ENCODE peak calls at places on chromosome 20, in four cellular contexts. One of them, this sample, is unnamed.

GRCh38 chr20:53736757-53737403 is 143.2 kb upstream of the ZNF217 start:
- DNase-seq in nephron progenitor cell: no peak
- DNase-seq in left ventricle myocardium inferior: no peak
- DNase-seq in choroid plexus epithelial cell: peak; percentile 81
- DNase-seq in this sample: no peak

GRCh38 chr20:10790013-10790412 is 116.2 kb upstream of the JAG1 start:
- DNase-seq in choroid plexus epithelial cell: no peak
- DNase-seq in nephron progenitor cell: no peak
- DNase-seq in left ventricle myocardium inferior: no peak
- DNase-seq in this sample: no peak

GRCh38 chr20:21511850-21512633 is 1.8 kb downstream of the NKX2-2 start:
- DNase-seq in nephron progenitor cell: no peak
- DNase-seq in left ventricle myocardium inferior: no peak
- DNase-seq in choroid plexus epithelial cell: no peak
- DNase-seq in this sample: no peak

GRCh38 chr20:50980071-50980681 is 21.6 kb downstream of the MOCS3 start:
- DNase-seq in left ventricle myocardium inferior: no peak
- DNase-seq in nephron progenitor cell: no peak
- DNase-seq in choroid plexus epithelial cell: peak; percentile 99
- DNase-seq in this sample: no peak

GRCh38 chr20:58169441-58169840 is 59.0 kb downstream of the ANKRD60 start:
- DNase-seq in left ventricle myocardium inferior: no peak
- DNase-seq in nephron progenitor cell: no peak
- DNase-seq in choroid plexus epithelial cell: peak; percentile 70
- DNase-seq in this sample: no peak

GRCh38 chr20:48986899-48987298 is 59.2 kb upstream of the CSE1L start:
- DNase-seq in choroid plexus epithelial cell: peak; percentile 12
- DNase-seq in left ventricle myocardium inferior: no peak
- DNase-seq in nephron progenitor cell: no peak
- DNase-seq in this sample: no peak

GRCh38 chr20:50510706-50511401 is 671 bp downstream of the PTPN1 start:
- DNase-seq in choroid plexus epithelial cell: no peak
- DNase-seq in left ventricle myocardium inferior: peak; percentile 25
- DNase-seq in nephron progenitor cell: peak; percentile 64
- DNase-seq in this sample: no peak

GRCh38 chr20:329851-330232 is 4.5 kb downstream of the SOX12 start:
- DNase-seq in choroid plexus epithelial cell: no peak
- DNase-seq in nephron progenitor cell: no peak
- DNase-seq in left ventricle myocardium inferior: no peak
- DNase-seq in this sample: no peak

GRCh38 chr20:3180319-3180718 is 7.0 kb upstream of the LZTS3 start:
- DNase-seq in nephron progenitor cell: no peak
- DNase-seq in choroid plexus epithelial cell: no peak
- DNase-seq in left ventricle myocardium inferior: no peak
- DNase-seq in this sample: no peak

GRCh38 chr20:32790751-32791057 is 28.5 kb downstream of the DNMT3B start:
- DNase-seq in nephron progenitor cell: no peak
- DNase-seq in left ventricle myocardium inferior: no peak
- DNase-seq in choroid plexus epithelial cell: no peak
- DNase-seq in this sample: no peak

GRCh38 chr20:38685853-38686473 is 38.3 kb upstream of the SLC32A1 start:
- DNase-seq in choroid plexus epithelial cell: peak; percentile 66
- DNase-seq in left ventricle myocardium inferior: peak; percentile 27
- DNase-seq in nephron progenitor cell: peak; percentile 91
- DNase-seq in this sample: peak; percentile 70

GRCh38 chr20:38730167-38730988 is 6.1 kb downstream of the SLC32A1 start:
- DNase-seq in choroid plexus epithelial cell: no peak
- DNase-seq in nephron progenitor cell: no peak
- DNase-seq in left ventricle myocardium inferior: no peak
- DNase-seq in this sample: no peak

DNA sequence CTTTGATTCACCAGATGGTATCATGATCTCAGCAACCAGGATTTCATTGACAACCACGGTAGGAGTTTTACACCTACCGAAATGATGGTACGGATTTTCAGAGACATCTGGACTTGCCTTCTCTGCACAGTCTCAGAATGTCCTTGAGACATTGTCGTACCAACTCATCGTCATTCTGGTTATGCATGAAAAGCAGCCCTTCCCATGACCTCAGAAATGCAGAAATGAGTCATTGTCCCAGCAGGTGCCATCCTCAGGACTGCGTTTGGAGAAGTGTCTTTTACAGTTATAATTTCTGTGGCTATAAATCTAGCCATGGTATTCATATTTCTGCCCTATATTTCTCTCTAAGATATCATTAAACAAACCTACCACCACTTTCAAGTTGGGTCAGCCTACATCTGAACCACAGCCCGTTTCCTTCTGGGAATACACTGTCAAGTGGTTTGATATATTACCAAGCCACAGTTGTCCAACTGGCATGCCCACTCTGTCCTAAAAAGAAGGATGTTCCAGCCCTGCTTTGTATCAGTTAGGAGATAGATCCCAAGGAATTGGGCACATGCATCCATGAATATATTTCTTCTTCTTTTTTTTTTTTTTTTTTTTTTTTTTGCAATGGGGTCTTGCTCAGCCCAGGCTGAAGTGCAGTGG is 7.5 kb upstream of the BFSP1 start:
- DNase-seq in nephron progenitor cell: no peak
- DNase-seq in left ventricle myocardium inferior: no peak
- DNase-seq in choroid plexus epithelial cell: peak; percentile 29
- DNase-seq in this sample: no peak
- TF ChIP-seq CTCF in nephron progenitor cell: no peak
- TF ChIP-seq CTCF in left ventricle myocardium inferior: no peak
- TF ChIP-seq CTCF in choroid plexus epithelial cell: no peak
- TF ChIP-seq CTCF in this sample: no peak

DNA sequence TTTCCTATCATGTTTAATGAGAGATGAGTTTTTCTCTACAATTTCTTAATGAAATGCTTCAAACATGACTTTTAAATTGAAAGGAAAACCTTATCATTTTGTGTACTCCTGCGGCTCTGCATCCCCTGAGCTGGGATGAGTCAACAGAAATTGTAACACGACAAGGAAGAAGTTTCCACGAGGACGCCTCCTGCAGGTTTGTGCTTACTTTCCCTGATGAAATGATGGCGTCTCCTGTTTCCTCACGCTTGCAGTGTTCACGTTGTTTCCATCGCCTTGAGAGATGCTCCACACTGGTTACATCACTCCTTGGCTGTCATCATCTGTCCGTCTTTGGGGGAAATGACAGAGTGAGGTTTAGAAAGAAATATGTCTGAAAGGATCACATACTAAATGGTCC is 233.7 kb upstream of the ZFP64 start:
- DNase-seq in choroid plexus epithelial cell: peak; percentile 32
- DNase-seq in left ventricle myocardium inferior: no peak
- DNase-seq in nephron progenitor cell: no peak
- DNase-seq in this sample: no peak
- TF ChIP-seq CTCF in choroid plexus epithelial cell: peak; percentile 7
- TF ChIP-seq CTCF in left ventricle myocardium inferior: no peak
- TF ChIP-seq CTCF in nephron progenitor cell: no peak
- TF ChIP-seq CTCF in this sample: no peak

DNA sequence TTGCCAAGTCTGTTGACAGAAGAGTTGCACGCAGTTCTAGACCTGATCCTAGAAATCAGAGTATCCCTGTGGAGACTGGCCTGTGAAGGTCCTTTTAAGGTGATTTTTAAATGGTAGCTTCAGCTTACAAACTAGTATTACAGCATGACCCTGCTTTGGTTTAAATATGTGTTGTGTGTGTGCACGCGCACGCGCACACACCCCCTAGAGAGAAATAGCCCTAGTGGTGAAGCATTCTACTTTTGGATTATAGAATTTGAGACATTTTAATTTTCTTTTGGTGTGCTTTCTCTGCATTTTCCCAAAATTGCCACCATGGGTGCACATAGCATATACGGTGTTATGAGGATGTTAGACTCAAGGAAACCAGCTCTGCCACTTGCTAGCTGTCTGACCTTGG is 19.4 kb downstream of the RIMS4 start:
- DNase-seq in left ventricle myocardium inferior: no peak
- DNase-seq in choroid plexus epithelial cell: no peak
- DNase-seq in nephron progenitor cell: no peak
- DNase-seq in this sample: no peak
- TF ChIP-seq CTCF in left ventricle myocardium inferior: no peak
- TF ChIP-seq CTCF in choroid plexus epithelial cell: no peak
- TF ChIP-seq CTCF in nephron progenitor cell: no peak
- TF ChIP-seq CTCF in this sample: no peak

GRCh38 chr20:56688106-56688505 is 59.0 kb downstream of the TFAP2C start:
- DNase-seq in choroid plexus epithelial cell: no peak
- DNase-seq in left ventricle myocardium inferior: no peak
- DNase-seq in nephron progenitor cell: no peak
- DNase-seq in this sample: no peak

GRCh38 chr20:56690531-56691175 is 61.5 kb downstream of the TFAP2C start:
- DNase-seq in nephron progenitor cell: no peak
- DNase-seq in choroid plexus epithelial cell: no peak
- DNase-seq in left ventricle myocardium inferior: no peak
- DNase-seq in this sample: no peak

GRCh38 chr20:56691325-56691990 is 62.4 kb downstream of the TFAP2C start:
- DNase-seq in left ventricle myocardium inferior: no peak
- DNase-seq in choroid plexus epithelial cell: no peak
- DNase-seq in nephron progenitor cell: no peak
- DNase-seq in this sample: no peak

GRCh38 chr20:56689852-56690485 is 60.9 kb downstream of the TFAP2C start:
- DNase-seq in choroid plexus epithelial cell: peak; percentile 33
- DNase-seq in nephron progenitor cell: no peak
- DNase-seq in left ventricle myocardium inferior: no peak
- DNase-seq in this sample: no peak

GRCh38 chr20:56689318-56689717 is 60.2 kb downstream of the TFAP2C start:
- DNase-seq in choroid plexus epithelial cell: peak; percentile 47
- DNase-seq in left ventricle myocardium inferior: no peak
- DNase-seq in nephron progenitor cell: peak; percentile 13
- DNase-seq in this sample: no peak
- TF ChIP-seq CTCF in choroid plexus epithelial cell: no peak
- TF ChIP-seq CTCF in left ventricle myocardium inferior: no peak
- TF ChIP-seq CTCF in nephron progenitor cell: no peak
- TF ChIP-seq CTCF in this sample: no peak

DNA sequence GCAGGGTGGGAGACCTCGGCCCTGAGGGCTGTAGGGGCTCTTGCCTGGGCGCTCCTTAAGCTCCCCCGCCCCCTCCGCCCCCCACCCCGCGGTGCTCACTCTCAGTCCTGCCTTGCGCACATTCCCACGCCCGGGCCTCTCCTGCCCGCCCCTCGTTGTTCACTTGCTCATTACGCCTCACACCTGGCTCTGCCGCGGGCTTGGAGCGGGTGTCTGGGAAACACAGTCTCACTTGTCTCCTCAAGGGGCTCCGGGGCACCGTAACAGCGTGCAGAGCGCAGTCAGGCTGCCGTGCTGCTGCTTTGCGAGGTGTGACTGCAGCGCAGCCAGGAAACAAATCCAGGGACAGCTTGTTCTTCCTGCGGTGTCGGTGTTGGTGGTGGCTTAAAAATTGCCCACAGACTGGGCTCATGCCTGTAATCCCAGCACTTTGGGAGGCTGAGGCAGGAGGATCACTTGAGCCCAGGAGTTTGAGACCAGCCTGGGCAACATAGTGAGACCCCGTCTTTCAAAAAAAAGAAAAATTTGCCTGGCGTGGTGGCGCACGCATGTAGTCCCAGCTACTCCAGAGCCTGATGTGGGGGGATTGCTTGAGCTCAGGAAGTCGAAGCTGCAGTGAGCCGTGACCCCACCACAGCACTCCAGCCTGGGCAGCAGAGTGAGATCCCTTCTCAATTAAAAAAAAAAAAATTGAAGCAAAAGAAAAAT is 4.6 kb downstream of the NPBWR2 start:
- DNase-seq in left ventricle myocardium inferior: peak; percentile 16
- DNase-seq in nephron progenitor cell: peak; percentile 63
- DNase-seq in choroid plexus epithelial cell: no peak
- DNase-seq in this sample: no peak
- TF ChIP-seq CTCF in left ventricle myocardium inferior: no peak
- TF ChIP-seq CTCF in nephron progenitor cell: no peak
- TF ChIP-seq CTCF in choroid plexus epithelial cell: no peak
- TF ChIP-seq CTCF in this sample: no peak